ENCODE peak calls at places on chromosome 19, in four cellular contexts. One of them, this sample, is unnamed.

GRCh38 chr19:35247526-35248309 is 1.1 kb upstream of the LSR start:
- DNase-seq in NCI-H1105: peak; percentile 89
- DNase-seq in CD4-positive, alpha-beta T cell: peak; percentile 53
- DNase-seq in GM06990: peak; percentile 88
- DNase-seq in this sample: peak; percentile 90

GRCh38 chr19:19628499-19629134 is 597 bp upstream of the LPAR2 start:
- DNase-seq in NCI-H1105: peak; percentile 90
- DNase-seq in CD4-positive, alpha-beta T cell: no peak
- DNase-seq in GM06990: peak; percentile 57
- DNase-seq in this sample: peak; percentile 92

GRCh38 chr19:5964816-5965565 is 12.9 kb downstream of the RANBP3 start:
- DNase-seq in NCI-H1105: no peak
- DNase-seq in CD4-positive, alpha-beta T cell: no peak
- DNase-seq in GM06990: no peak
- DNase-seq in this sample: no peak

GRCh38 chr19:41932259-41933130 is 4.2 kb upstream of the ERFL start:
- DNase-seq in NCI-H1105: no peak
- DNase-seq in CD4-positive, alpha-beta T cell: no peak
- DNase-seq in GM06990: no peak
- DNase-seq in this sample: no peak

GRCh38 chr19:45824531-45825262 is 9.6 kb upstream of the RSPH6A start:
- DNase-seq in NCI-H1105: no peak
- DNase-seq in CD4-positive, alpha-beta T cell: no peak
- DNase-seq in GM06990: no peak
- DNase-seq in this sample: no peak

GRCh38 chr19:398719-399118 is 10.2 kb downstream of the C2CD4C start:
- DNase-seq in NCI-H1105: no peak
- DNase-seq in CD4-positive, alpha-beta T cell: no peak
- DNase-seq in GM06990: no peak
- DNase-seq in this sample: no peak

GRCh38 chr19:36577271-36577996 is 4.3 kb upstream of the ZNF529 start:
- DNase-seq in NCI-H1105: no peak
- DNase-seq in CD4-positive, alpha-beta T cell: no peak
- DNase-seq in GM06990: no peak
- DNase-seq in this sample: no peak

GRCh38 chr19:3670258-3670795 is 29.9 kb downstream of the PIP5K1C start:
- DNase-seq in NCI-H1105: no peak
- DNase-seq in CD4-positive, alpha-beta T cell: no peak
- DNase-seq in GM06990: no peak
- DNase-seq in this sample: no peak

GRCh38 chr19:29680447-29680846 is 15.2 kb downstream of the PLEKHF1 start:
- DNase-seq in NCI-H1105: no peak
- DNase-seq in CD4-positive, alpha-beta T cell: peak; percentile 72
- DNase-seq in GM06990: peak; percentile 77
- DNase-seq in this sample: no peak

GRCh38 chr19:31701146-31701545 is 351.9 kb upstream of the TSHZ3 start:
- DNase-seq in NCI-H1105: peak; percentile 75
- DNase-seq in CD4-positive, alpha-beta T cell: no peak
- DNase-seq in GM06990: no peak
- DNase-seq in this sample: no peak

GRCh38 chr19:38310279-38310670 is 5.5 kb downstream of the YIF1B start:
- DNase-seq in NCI-H1105: no peak
- DNase-seq in CD4-positive, alpha-beta T cell: no peak
- DNase-seq in GM06990: no peak
- DNase-seq in this sample: no peak

This sample was measured in MCF 10A.